ENCODE peak calls at places on chromosomes 7 and 10, in nine cellular contexts. F is CD4-positive, alpha-beta memory T cell; B is MM.1S; A is astrocyte; K is fibroblast of mammary gland; E is fibroblast of the aortic adventitia; I is thyroid gland; M is skeletal muscle cell; U is GM12865. S is an unnamed sample.

GRCh38 chr7:105794741-105795729 is 81.4 kb downstream of the ATXN7L1 start:
- DNase-seq in A (peak; percentile 51), B (no peak), F (no peak), I (no peak), E (peak; percentile 85), K (peak; percentile 80), U (no peak), M (peak; percentile 45), S (no peak)

GRCh38 chr10:45239642-45240041 is 75.8 kb downstream of the OR13A1 start:
- DNase-seq in U (no peak), B (no peak), M (no peak), F (no peak), A (peak; percentile 33), I (no peak), K (no peak), E (peak; percentile 1), S (no peak)

GRCh38 chr7:105806592-105807266 is 69.7 kb downstream of the ATXN7L1 start:
- DNase-seq in A (peak; percentile 62), M (no peak), U (peak; percentile 84), K (peak; percentile 85), I (peak; percentile 75), B (no peak), E (peak; percentile 55), F (peak; percentile 11), S (no peak)

GRCh38 chr7:29285451-29285807 is 90.9 kb downstream of the CHN2 start:
- DNase-seq in I (no peak), A (peak; percentile 96), E (peak; percentile 91), B (no peak), U (peak; percentile 72), M (peak; percentile 92), F (peak; percentile 2), K (peak; percentile 96), S (no peak)

GRCh38 chr10:97850446-97850845 is 803 bp downstream of the GOLGA7B start:
- DNase-seq in B (no peak), K (no peak), U (no peak), F (peak; percentile 34), M (no peak), E (no peak), A (no peak), I (no peak), S (no peak)

GRCh38 chr7:129126314-129126713 is 18.2 kb upstream of the TSPAN33 start:
- DNase-seq in K (no peak), M (no peak), U (no peak), E (no peak), I (no peak), F (no peak), A (no peak), B (no peak), S (no peak)

GRCh38 chr10:131391991-131392390 is 80.5 kb upstream of the TCERG1L start:
- DNase-seq in I (no peak), E (no peak), U (no peak), B (no peak), A (no peak), M (no peak), F (no peak), K (no peak), S (no peak)

GRCh38 chr7:77157446-77157845 is 35.0 kb downstream of the CCDC146 start:
- DNase-seq in B (peak; percentile 8), F (no peak), A (peak; percentile 4), K (peak; percentile 0), E (peak; percentile 47), M (no peak), U (peak; percentile 56), I (no peak), S (no peak)

GRCh38 chr7:129841465-129841864 is 111.3 kb downstream of the UBE2H start:
- DNase-seq in K (no peak), M (no peak), I (no peak), A (no peak), F (no peak), B (no peak), E (no peak), U (no peak), S (no peak)

GRCh38 chr7:110852156-110852858 is 238.6 kb upstream of the LRRN3 start:
- DNase-seq in M (no peak), E (peak; percentile 2), K (no peak), I (no peak), U (no peak), B (no peak), F (no peak), A (no peak), S (no peak)

GRCh38 chr10:5534880-5535856 is 10.4 kb downstream of the CALML3 start:
- DNase-seq in I (no peak), A (no peak), K (peak; percentile 90), M (peak; percentile 88), U (no peak), B (no peak), E (peak; percentile 88), F (no peak), S (no peak)

GRCh38 chr10:101311440-101312067 is 42.4 kb upstream of the BTRC start:
- DNase-seq in K (no peak), A (no peak), B (no peak), U (no peak), E (no peak), M (no peak), F (no peak), I (peak; percentile 45), S (no peak)

GRCh38 chr10:101308051-101308450 is 45.9 kb upstream of the BTRC start:
- DNase-seq in K (no peak), B (no peak), E (no peak), M (no peak), F (no peak), A (no peak), U (no peak), I (no peak), S (no peak)

GRCh38 chr10:101305241-101306230 is 48.4 kb upstream of the BTRC start:
- DNase-seq in M (no peak), U (no peak), F (no peak), B (no peak), K (no peak), A (no peak), I (no peak), E (no peak), S (no peak)

GRCh38 chr10:101310528-101311439 is 43.2 kb upstream of the BTRC start:
- DNase-seq in I (peak; percentile 60), M (no peak), K (no peak), E (no peak), B (no peak), F (no peak), U (no peak), A (no peak), S (no peak)
- H3K4me3 ChIP-seq in I (no peak overlapping the region), M (peak overlapping the region; percentile 20), K (no peak overlapping the region), E (no peak overlapping the region), B (no peak overlapping the region), F (no peak overlapping the region), U (no peak overlapping the region), A (no peak overlapping the region), S (no peak overlapping the region)

DNA sequence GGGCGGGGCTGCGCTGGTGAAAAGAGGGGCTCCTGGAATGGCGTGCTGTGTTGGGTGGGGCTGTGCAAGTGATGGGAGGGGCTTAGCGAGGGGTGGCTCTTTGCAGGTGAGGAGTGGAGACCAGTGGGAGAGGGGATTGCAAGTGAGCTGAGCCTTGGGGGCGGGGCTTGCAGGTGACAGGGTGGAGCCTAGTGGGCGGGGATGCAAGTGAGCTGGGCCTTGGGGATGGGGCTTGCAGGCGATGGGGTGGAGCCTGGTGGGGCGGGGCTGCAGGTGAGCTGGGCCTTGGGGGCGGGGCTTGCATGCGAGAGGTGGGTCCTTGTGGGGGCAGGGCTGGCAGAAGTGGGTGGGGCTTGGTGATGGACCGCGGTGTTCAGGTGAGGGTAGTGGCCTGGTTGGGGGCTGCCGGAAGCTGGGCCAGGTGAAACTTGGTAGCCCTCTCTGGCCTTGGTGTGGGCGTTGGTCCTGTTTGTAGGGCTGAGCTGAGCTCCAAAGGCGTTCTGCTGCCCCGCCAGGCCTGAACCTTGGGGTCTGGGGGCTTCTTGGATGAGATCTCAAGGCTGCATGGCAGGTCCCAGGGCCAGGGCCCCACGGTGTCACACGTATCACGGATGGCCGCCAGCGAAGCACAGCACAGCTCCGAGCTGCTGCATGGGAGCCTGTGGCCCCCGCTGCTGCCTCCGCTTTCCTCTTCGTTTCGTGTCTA is 744 bp upstream of the PITRM1 start:
- DNase-seq in F (no peak), M (no peak), U (peak; percentile 91), B (peak; percentile 89), E (no peak), K (no peak), I (peak; percentile 11), A (no peak), S (peak; percentile 96)
- H3K4me3 ChIP-seq in F (no peak overlapping the region), M (peak overlapping the region; percentile 53), U (peak overlapping the region; percentile 49), B (peak overlapping the region; percentile 63), E (peak overlapping the region; percentile 63), K (peak overlapping the region; percentile 52), I (no peak overlapping the region), A (peak overlapping the region; percentile 51), S (peak overlapping the region; percentile 24)

GRCh38 chr10:8054498-8055407 is at the start of gene GATA3:
- DNase-seq in E (peak; percentile 27), U (peak; percentile 59), I (peak; percentile 88), K (no peak), F (peak; percentile 84), M (no peak), A (peak; percentile 68), B (no peak), S (peak; percentile 86)
- H3K4me3 ChIP-seq in E (peak within 1 kb of the TSS; percentile 68), U (peak within 1 kb of the TSS; percentile 41), I (peak within 1 kb of the TSS; percentile 50), K (peak within 1 kb of the TSS; percentile 18), F (peak within 1 kb of the TSS; percentile 88), M (peak within 1 kb of the TSS; percentile 44), A (peak within 1 kb of the TSS; percentile 68), B (no peak within 1 kb of the TSS), S (peak within 1 kb of the TSS; percentile 61)

GRCh38 chr10:119687192-119688032 is 36.2 kb downstream of the BAG3 start:
- DNase-seq in K (no peak), E (peak; percentile 46), B (no peak), A (peak; percentile 62), I (no peak), M (no peak), F (no peak), U (no peak), S (no peak)
- H3K4me3 ChIP-seq in K (no peak overlapping the region), E (peak overlapping the region; percentile 59), B (no peak overlapping the region), A (peak overlapping the region; percentile 35), I (no peak overlapping the region), M (peak overlapping the region; percentile 37), F (no peak overlapping the region), U (no peak overlapping the region), S (peak overlapping the region; percentile 14)

GRCh38 chr10:32366111-32366510 is 19.2 kb upstream of the EPC1 start:
- DNase-seq in A (no peak), B (no peak), I (no peak), F (no peak), M (no peak), E (no peak), U (no peak), K (no peak), S (no peak)
- H3K4me3 ChIP-seq in A (no peak overlapping the region), B (no peak overlapping the region), I (no peak overlapping the region), F (no peak overlapping the region), M (no peak overlapping the region), E (no peak overlapping the region), U (no peak overlapping the region), K (no peak overlapping the region), S (no peak overlapping the region)

GRCh38 chr7:19117870-19118608 is 603 bp upstream of the TWIST1 start:
- DNase-seq in U (no peak), K (peak; percentile 30), E (no peak), M (no peak), A (no peak), I (no peak), B (no peak), F (no peak), S (no peak)
- H3K4me3 ChIP-seq in U (no peak overlapping the region), K (peak overlapping the region; percentile 97), E (peak overlapping the region; percentile 99), M (peak overlapping the region; percentile 98), A (peak overlapping the region; percentile 94), I (no peak overlapping the region), B (peak overlapping the region; percentile 66), F (no peak overlapping the region), S (peak overlapping the region; percentile 56)

S was measured in RWPE2.